ENCODE peak calls at places on chromosomes 13 and 19, in five cellular contexts. One of them, this sample, is unnamed.

GRCh38 chr19:47065242-47065641 is 16.8 kb upstream of the TMEM160 start:
- DNase-seq in AG04450: no peak
- DNase-seq in PC-3: no peak
- DNase-seq in heart right ventricle: no peak
- DNase-seq in stimulated activated CD4-positive, alpha-beta T cell treated with anti-CD3 and anti-CD28 coated beads, Interleukin-1b, Interleukin-23, amount 100 ng/mL, for 48 hours: no peak
- DNase-seq in this sample: no peak

GRCh38 chr19:39413269-39413902 is 917 bp downstream of the PLEKHG2 start:
- DNase-seq in AG04450: no peak
- DNase-seq in PC-3: no peak
- DNase-seq in heart right ventricle: peak
- DNase-seq in stimulated activated CD4-positive, alpha-beta T cell treated with anti-CD3 and anti-CD28 coated beads, Interleukin-1b, Interleukin-23, amount 100 ng/mL, for 48 hours: no peak
- DNase-seq in this sample: no peak

GRCh38 chr19:36215276-36216171 is 618 bp downstream of the ZNF146 start:
- DNase-seq in AG04450: no peak
- DNase-seq in PC-3: peak
- DNase-seq in heart right ventricle: no peak
- DNase-seq in stimulated activated CD4-positive, alpha-beta T cell treated with anti-CD3 and anti-CD28 coated beads, Interleukin-1b, Interleukin-23, amount 100 ng/mL, for 48 hours: peak
- DNase-seq in this sample: no peak

GRCh38 chr13:30142502-30143211 is 164.7 kb downstream of the KATNAL1 start:
- DNase-seq in AG04450: peak
- DNase-seq in PC-3: peak
- DNase-seq in heart right ventricle: no peak
- DNase-seq in stimulated activated CD4-positive, alpha-beta T cell treated with anti-CD3 and anti-CD28 coated beads, Interleukin-1b, Interleukin-23, amount 100 ng/mL, for 48 hours: peak
- DNase-seq in this sample: peak

GRCh38 chr13:112141643-112142400 is 74.9 kb downstream of the SOX1 start:
- DNase-seq in AG04450: no peak
- DNase-seq in PC-3: no peak
- DNase-seq in heart right ventricle: no peak
- DNase-seq in stimulated activated CD4-positive, alpha-beta T cell treated with anti-CD3 and anti-CD28 coated beads, Interleukin-1b, Interleukin-23, amount 100 ng/mL, for 48 hours: no peak
- DNase-seq in this sample: no peak

GRCh38 chr19:13181747-13182388 is 31.7 kb downstream of the IER2 start:
- DNase-seq in AG04450: no peak
- DNase-seq in PC-3: peak
- DNase-seq in heart right ventricle: peak
- DNase-seq in stimulated activated CD4-positive, alpha-beta T cell treated with anti-CD3 and anti-CD28 coated beads, Interleukin-1b, Interleukin-23, amount 100 ng/mL, for 48 hours: no peak
- DNase-seq in this sample: no peak

GRCh38 chr19:21432590-21432989 is 35.7 kb downstream of the ZNF493 start:
- DNase-seq in AG04450: no peak
- DNase-seq in PC-3: no peak
- DNase-seq in heart right ventricle: no peak
- DNase-seq in stimulated activated CD4-positive, alpha-beta T cell treated with anti-CD3 and anti-CD28 coated beads, Interleukin-1b, Interleukin-23, amount 100 ng/mL, for 48 hours: no peak
- DNase-seq in this sample: no peak

GRCh38 chr13:110657196-110657595 is 41.9 kb downstream of the NAXD start:
- DNase-seq in AG04450: no peak
- DNase-seq in PC-3: no peak
- DNase-seq in heart right ventricle: no peak
- DNase-seq in stimulated activated CD4-positive, alpha-beta T cell treated with anti-CD3 and anti-CD28 coated beads, Interleukin-1b, Interleukin-23, amount 100 ng/mL, for 48 hours: no peak
- DNase-seq in this sample: no peak

GRCh38 chr13:32940601-32941000 is 75.6 kb upstream of the KL start:
- DNase-seq in AG04450: peak
- DNase-seq in PC-3: no peak
- DNase-seq in heart right ventricle: peak
- DNase-seq in stimulated activated CD4-positive, alpha-beta T cell treated with anti-CD3 and anti-CD28 coated beads, Interleukin-1b, Interleukin-23, amount 100 ng/mL, for 48 hours: no peak
- DNase-seq in this sample: no peak

GRCh38 chr19:49635530-49636229 is 4.3 kb downstream of the RRAS start:
- DNase-seq in AG04450: no peak
- DNase-seq in PC-3: no peak
- DNase-seq in heart right ventricle: no peak
- DNase-seq in stimulated activated CD4-positive, alpha-beta T cell treated with anti-CD3 and anti-CD28 coated beads, Interleukin-1b, Interleukin-23, amount 100 ng/mL, for 48 hours: no peak
- DNase-seq in this sample: no peak

GRCh38 chr19:28446511-28446910 is 766.4 kb downstream of the UQCRFS1 start:
- DNase-seq in AG04450: no peak
- DNase-seq in PC-3: no peak
- DNase-seq in heart right ventricle: no peak
- DNase-seq in stimulated activated CD4-positive, alpha-beta T cell treated with anti-CD3 and anti-CD28 coated beads, Interleukin-1b, Interleukin-23, amount 100 ng/mL, for 48 hours: no peak
- DNase-seq in this sample: no peak